ENCODE peak calls at places on chromosome 19, in five cellular contexts. W, E, Y, I and B are unnamed samples.

GRCh38 chr19:11995174-11995573 is 30.3 kb downstream of the ZNF763 start:
- DNase-seq in W (peak; percentile 81), E (no peak), Y (no peak), I (no peak), B (no peak)

GRCh38 chr19:49150944-49151243 is 4.3 kb downstream of the HRC start:
- DNase-seq in W (no peak), E (no peak), Y (no peak), I (no peak), B (no peak)

GRCh38 chr19:5974721-5975387 is 3.1 kb downstream of the RANBP3 start:
- DNase-seq in W (no peak), E (peak; percentile 27), Y (no peak), I (no peak), B (peak; percentile 60)

GRCh38 chr19:41327076-41327475 is 17.1 kb downstream of the CCDC97 start:
- DNase-seq in W (no peak), E (no peak), Y (no peak), I (no peak), B (no peak)

GRCh38 chr19:50379602-50380001 is 3.3 kb downstream of the NR1H2 start:
- DNase-seq in W (no peak), E (no peak), Y (no peak), I (no peak), B (no peak)

GRCh38 chr19:29564574-29565005 is 38.8 kb downstream of the VSTM2B start:
- DNase-seq in W (no peak), E (no peak), Y (peak; percentile 25), I (no peak), B (no peak)

GRCh38 chr19:55907286-55907685 is 24.9 kb downstream of the NLRP13 start:
- DNase-seq in W (no peak), E (no peak), Y (no peak), I (no peak), B (no peak)

GRCh38 chr19:43798546-43799409 is 3.5 kb downstream of the LYPD5 start:
- DNase-seq in W (no peak), E (no peak), Y (no peak), I (no peak), B (no peak)

GRCh38 chr19:46809534-46810272 is 21.3 kb upstream of the SLC1A5 start:
- DNase-seq in W (no peak), E (no peak), Y (no peak), I (no peak), B (no peak)

GRCh38 chr19:35476149-35476548 is 14.1 kb downstream of the KRTDAP start:
- DNase-seq in W (no peak), E (no peak), Y (no peak), I (no peak), B (no peak)

GRCh38 chr19:44683434-44684210 is 12.3 kb downstream of the CEACAM19 start:
- DNase-seq in W (no peak), E (no peak), Y (no peak), I (no peak), B (no peak)

GRCh38 chr19:18809149-18809978 is 18.3 kb upstream of the COMP start:
- DNase-seq in W (peak; percentile 13), E (no peak), Y (no peak), I (peak; percentile 69), B (no peak)

GRCh38 chr19:33535176-33535575 is 13.6 kb upstream of the PEPD start:
- DNase-seq in W (no peak), E (no peak), Y (no peak), I (no peak), B (no peak)

GRCh38 chr19:17234911-17235617 is 9.0 kb downstream of the OCEL1 start:
- DNase-seq in W (peak; percentile 29), E (peak; percentile 50), Y (peak; percentile 35), I (no peak), B (peak; percentile 79)

GRCh38 chr19:18587962-18588610 is 512 bp upstream of the REX1BD start:
- DNase-seq in W (no peak), E (no peak), Y (no peak), I (no peak), B (no peak)

GRCh38 chr19:47280183-47280797 is 5.6 kb downstream of the INAFM1 start:
- DNase-seq in W (no peak), E (peak; percentile 45), Y (no peak), I (no peak), B (no peak)

GRCh38 chr19:14770944-14771839 is 7.2 kb downstream of the ADGRE2 start:
- DNase-seq in W (no peak), E (no peak), Y (no peak), I (no peak), B (no peak)

GRCh38 chr19:14974488-14974887 is 5.2 kb downstream of the SLC1A6 start:
- DNase-seq in W (no peak), E (no peak), Y (no peak), I (no peak), B (no peak)

GRCh38 chr19:45152504-45153338 is 8.1 kb downstream of the NKPD1 start:
- DNase-seq in W (no peak), E (peak; percentile 18), Y (no peak), I (no peak), B (peak; percentile 75)

GRCh38 chr19:58166708-58167280 is 16.1 kb upstream of the ZNF274 start:
- DNase-seq in W (no peak), E (no peak), Y (no peak), I (no peak), B (no peak)

GRCh38 chr19:33446156-33446917 is 72.8 kb downstream of the CEBPG start:
- DNase-seq in W (no peak), E (no peak), Y (no peak), I (no peak), B (no peak)

GRCh38 chr19:36460046-36460445 is 29.3 kb downstream of the ZNF566 start:
- DNase-seq in W (no peak), E (no peak), Y (no peak), I (peak; percentile 1), B (no peak)

GRCh38 chr19:55443045-55443823 is at the start of gene SHISA7:
- DNase-seq in W (no peak), E (no peak), Y (no peak), I (no peak), B (no peak)

GRCh38 chr19:1211494-1212234 is 6.1 kb downstream of the STK11 start:
- DNase-seq in W (no peak), E (no peak), Y (no peak), I (no peak), B (no peak)

GRCh38 chr19:54517483-54517882 is 14.9 kb downstream of the LAIR2 start:
- DNase-seq in W (peak; percentile 33), E (peak; percentile 42), Y (no peak), I (no peak), B (peak; percentile 73)

GRCh38 chr19:49567722-49568454 is 12.5 kb downstream of the NOSIP start:
- DNase-seq in W (no peak), E (peak; percentile 78), Y (no peak), I (no peak), B (no peak)

GRCh38 chr19:23409392-23410048 is 14.2 kb upstream of the ZNF91 start:
- DNase-seq in W (no peak), E (no peak), Y (no peak), I (no peak), B (no peak)

GRCh38 chr19:2428027-2428690 is 773 bp upstream of the TIMM13 start:
- DNase-seq in W (peak; percentile 2), E (no peak), Y (peak; percentile 29), I (no peak), B (no peak)

GRCh38 chr19:2050349-2050990 is 574 bp downstream of the MKNK2 start:
- DNase-seq in W (no peak), E (no peak), Y (no peak), I (no peak), B (no peak)

GRCh38 chr19:35509861-35510625 is 3.4 kb downstream of the DMKN start:
- DNase-seq in W (no peak), E (peak; percentile 65), Y (peak; percentile 42), I (no peak), B (peak; percentile 91)

GRCh38 chr19:39351537-39352037 is 9.4 kb downstream of the SAMD4B start:
- DNase-seq in W (no peak), E (peak; percentile 8), Y (no peak), I (no peak), B (peak; percentile 92)

GRCh38 chr19:5891938-5892771 is 11.4 kb downstream of the NDUFA11 start:
- DNase-seq in W (peak; percentile 18), E (no peak), Y (no peak), I (no peak), B (peak; percentile 64)

GRCh38 chr19:39704181-39705044 is at the start of gene LGALS14:
- DNase-seq in W (no peak), E (no peak), Y (no peak), I (no peak), B (peak; percentile 15)

GRCh38 chr19:305240-306150 is 14.3 kb upstream of the PLPP2 start:
- DNase-seq in W (no peak), E (no peak), Y (no peak), I (no peak), B (no peak)

GRCh38 chr19:2274937-2275535 is 6.9 kb downstream of the PEAK3 start:
- DNase-seq in W (peak; percentile 70), E (peak; percentile 41), Y (peak; percentile 29), I (no peak), B (peak; percentile 72)

GRCh38 chr19:13968383-13968935 is 16.1 kb downstream of the DCAF15 start:
- DNase-seq in W (no peak), E (no peak), Y (no peak), I (no peak), B (no peak)